ENCODE peak calls at places on chromosomes 12 and 14, in eight cellular contexts. L is NCI-H187 treated with DMSO at 0.1 percent for 48 hours, K is midbrain, T is HS-27A, H is activated T-cell treated with anti-CD3 and anti-CD28 coated beads for 1 hour, X is NCI-H1092 treated with DMSO at 0.1 percent for 48 hours, D is Kasumi-1, P is activated gamma-delta T cell treated with Interleukin-2 at 50 U/mL for 16 hours. Z is an unnamed sample.

GRCh38 chr14:63752449-63753169 is 24.7 kb upstream of the SGPP1 start:
- DNase-seq in H (no peak), T (no peak), K (no peak), X (no peak), P (no peak), D (no peak), L (no peak), Z (no peak)

GRCh38 chr12:81167694-81168093 is 89.8 kb downstream of the ACSS3 start:
- DNase-seq in X (no peak), T (peak; percentile 34), D (no peak), L (no peak), K (no peak), P (no peak), H (no peak), Z (no peak)

GRCh38 chr12:92224685-92225331 is 79.2 kb upstream of the BTG1 start:
- DNase-seq in T (no peak), D (no peak), P (no peak), X (no peak), L (no peak), H (no peak), K (no peak), Z (no peak)

GRCh38 chr14:36066636-36067035 is 109.9 kb downstream of the PTCSC3 start:
- DNase-seq in T (no peak), H (no peak), K (no peak), L (no peak), D (no peak), X (no peak), P (no peak), Z (no peak)

GRCh38 chr14:100546051-100546443 is 41.2 kb downstream of the BEGAIN start:
- DNase-seq in D (no peak), H (no peak), P (no peak), L (no peak), X (no peak), K (no peak), T (no peak), Z (peak; percentile 33)

GRCh38 chr14:73712071-73712506 is 2.1 kb downstream of the PNMA1 start:
- DNase-seq in L (no peak), H (no peak), K (no peak), T (no peak), D (no peak), X (no peak), P (no peak), Z (no peak)

GRCh38 chr12:103751171-103751570 is 89.9 kb downstream of the NT5DC3 start:
- DNase-seq in L (no peak), H (no peak), X (no peak), P (no peak), T (no peak), D (peak; percentile 3), K (no peak), Z (no peak)

GRCh38 chr14:64906022-64906421 is 8.2 kb upstream of the CHURC1 start:
- DNase-seq in K (no peak), L (no peak), H (no peak), T (no peak), X (no peak), D (no peak), P (no peak), Z (no peak)

GRCh38 chr12:42534184-42534838 is 55.2 kb downstream of the PRICKLE1 start:
- DNase-seq in T (no peak), H (no peak), K (no peak), P (no peak), D (no peak), L (no peak), X (no peak), Z (no peak)

GRCh38 chr12:90999946-91000345 is 4.8 kb downstream of the EPYC start:
- DNase-seq in H (no peak), K (no peak), T (no peak), L (no peak), D (no peak), P (no peak), X (no peak), Z (no peak)

GRCh38 chr14:92460916-92461579 is 52.5 kb upstream of the RIN3 start:
- DNase-seq in X (no peak), T (no peak), H (no peak), L (no peak), P (no peak), D (no peak), K (no peak), Z (peak; percentile 17)

GRCh38 chr14:105087308-105087962 is 22.2 kb upstream of the GPR132 start:
- DNase-seq in X (no peak), H (no peak), T (no peak), L (no peak), P (no peak), K (no peak), D (no peak), Z (peak; percentile 58)

GRCh38 chr12:121537814-121538698 is 42.8 kb downstream of the KDM2B start:
- DNase-seq in H (no peak), P (peak; percentile 26), K (no peak), X (no peak), L (no peak), T (peak; percentile 4), D (peak; percentile 22), Z (no peak)

GRCh38 chr12:97324471-97324870 is 138.1 kb upstream of the RMST start:
- DNase-seq in K (no peak), L (no peak), P (no peak), D (no peak), X (no peak), T (no peak), H (no peak), Z (no peak)

GRCh38 chr14:51145246-51145645 is 50.3 kb upstream of the TRIM9 start:
- DNase-seq in L (no peak), P (no peak), X (no peak), T (no peak), D (no peak), K (no peak), H (no peak), Z (no peak)

GRCh38 chr12:50211392-50212070 is 44.4 kb upstream of the CERS5 start:
- DNase-seq in X (no peak), T (no peak), H (no peak), P (no peak), L (no peak), K (no peak), D (no peak), Z (no peak)

GRCh38 chr14:20417250-20418186 is 4.2 kb upstream of the TEP1 start:
- DNase-seq in X (peak; percentile 75), P (no peak), D (no peak), L (no peak), H (no peak), K (no peak), T (no peak), Z (no peak)

GRCh38 chr12:82527165-82527780 is 159.4 kb upstream of the TMTC2 start:
- DNase-seq in K (peak; percentile 88), H (no peak), L (peak; percentile 35), P (no peak), T (no peak), D (peak; percentile 83), X (peak; percentile 54), Z (peak; percentile 57)

GRCh38 chr12:56146492-56147460 is 5.6 kb upstream of the MYL6B start:
- DNase-seq in P (no peak), H (no peak), T (no peak), X (no peak), K (no peak), D (no peak), L (no peak), Z (peak; percentile 45)